ENCODE peak calls at places on chromosome 5, in four cellular contexts. One of them, this sample, is unnamed.

GRCh38 chr5:118301696-118302095 is 686.7 kb downstream of the DTWD2 start:
- DNase-seq in H1: no peak
- DNase-seq in IMR-90: no peak
- DNase-seq in H9: no peak
- DNase-seq in this sample: no peak

GRCh38 chr5:59266410-59266809 is 627.1 kb downstream of the PDE4D start:
- DNase-seq in H1: no peak
- DNase-seq in IMR-90: no peak
- DNase-seq in H9: no peak
- DNase-seq in this sample: no peak

GRCh38 chr5:139481580-139482049 is 943 bp downstream of the STING1 start:
- DNase-seq in H1: no peak
- DNase-seq in IMR-90: peak
- DNase-seq in H9: no peak
- DNase-seq in this sample: no peak

GRCh38 chr5:168165221-168165965 is 126.1 kb upstream of the WWC1 start:
- DNase-seq in H1: peak
- DNase-seq in IMR-90: no peak
- DNase-seq in H9: peak
- DNase-seq in this sample: peak

GRCh38 chr5:2695200-2695891 is 56.1 kb downstream of the IRX2 start:
- DNase-seq in H1: no peak
- DNase-seq in IMR-90: no peak
- DNase-seq in H9: no peak
- DNase-seq in this sample: no peak

GRCh38 chr5:168592014-168592368 is 12.8 kb upstream of the PANK3 start:
- DNase-seq in H1: no peak
- DNase-seq in IMR-90: peak
- DNase-seq in H9: no peak
- DNase-seq in this sample: no peak

GRCh38 chr5:139368613-139369012 is 14.5 kb downstream of the SLC23A1 start:
- DNase-seq in H1: no peak
- DNase-seq in IMR-90: peak
- DNase-seq in H9: no peak
- DNase-seq in this sample: peak

GRCh38 chr5:143229896-143230675 is 173.4 kb downstream of the NR3C1 start:
- DNase-seq in H1: no peak
- DNase-seq in IMR-90: no peak
- DNase-seq in H9: no peak
- DNase-seq in this sample: peak

GRCh38 chr5:154646841-154647759 is 108.1 kb upstream of the LARP1 start:
- DNase-seq in H1: peak
- DNase-seq in IMR-90: peak
- DNase-seq in H9: peak
- DNase-seq in this sample: peak

GRCh38 chr5:115545065-115545882 is 699 bp upstream of the FEM1C start:
- DNase-seq in H1: no peak
- DNase-seq in IMR-90: peak
- DNase-seq in H9: no peak
- DNase-seq in this sample: no peak
- H4K5ac ChIP-seq in H1: no peak
- H4K5ac ChIP-seq in IMR-90: peak
- H4K5ac ChIP-seq in H9: no peak
- H4K5ac ChIP-seq in this sample: no peak

GRCh38 chr5:137370511-137371071 is 128.5 kb downstream of the SPOCK1 start:
- DNase-seq in H1: no peak
- DNase-seq in IMR-90: no peak
- DNase-seq in H9: no peak
- DNase-seq in this sample: no peak

GRCh38 chr5:137365126-137365865 is 133.8 kb downstream of the SPOCK1 start:
- DNase-seq in H1: no peak
- DNase-seq in IMR-90: no peak
- DNase-seq in H9: no peak
- DNase-seq in this sample: no peak

GRCh38 chr5:137366526-137366925 is 132.6 kb downstream of the SPOCK1 start:
- DNase-seq in H1: no peak
- DNase-seq in IMR-90: no peak
- DNase-seq in H9: no peak
- DNase-seq in this sample: no peak

GRCh38 chr5:137370096-137370495 is 129.0 kb downstream of the SPOCK1 start:
- DNase-seq in H1: no peak
- DNase-seq in IMR-90: no peak
- DNase-seq in H9: no peak
- DNase-seq in this sample: no peak

DNA sequence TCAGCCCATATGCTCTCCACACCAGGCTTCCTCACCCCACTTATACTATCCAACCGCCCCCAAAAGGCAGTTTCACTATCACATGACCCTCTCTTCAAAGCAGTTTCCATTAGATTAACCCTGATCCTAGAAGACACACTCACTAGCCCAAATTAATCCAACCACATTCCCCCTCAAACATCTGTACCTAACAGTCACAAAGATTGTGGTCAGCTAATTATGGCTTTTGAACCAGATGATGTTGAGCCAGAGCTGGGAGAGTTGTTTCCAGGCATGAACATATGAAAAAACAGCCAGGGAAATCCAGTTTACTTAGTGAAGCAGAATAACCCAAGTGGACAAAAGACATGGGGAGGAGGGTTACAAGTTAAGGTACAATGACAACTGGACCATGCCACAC is 131.2 kb downstream of the SPOCK1 start:
- DNase-seq in H1: no peak
- DNase-seq in IMR-90: no peak
- DNase-seq in H9: no peak
- DNase-seq in this sample: no peak
- H4K5ac ChIP-seq in H1: no peak
- H4K5ac ChIP-seq in IMR-90: no peak
- H4K5ac ChIP-seq in H9: no peak
- H4K5ac ChIP-seq in this sample: no peak

DNA sequence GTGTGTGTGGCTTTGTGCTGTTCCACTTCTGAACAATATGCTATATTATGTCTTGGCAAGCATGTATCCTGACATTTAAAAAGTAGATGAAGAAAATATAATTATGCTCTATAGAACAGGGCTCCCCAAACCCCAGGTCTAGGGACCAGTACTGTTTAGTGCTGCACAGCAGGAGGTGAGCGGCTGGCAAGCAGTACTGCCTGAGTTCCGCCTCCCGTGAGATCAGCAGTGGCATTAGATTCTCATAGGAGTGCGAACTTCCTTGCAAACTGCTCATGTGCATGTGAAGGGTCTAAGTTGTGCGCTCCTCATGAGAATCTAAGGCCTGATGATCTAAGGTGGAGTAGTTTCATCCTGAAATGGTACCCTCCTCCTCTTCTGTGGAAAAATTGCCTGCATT is 979.1 kb upstream of the CTNND2 start:
- DNase-seq in H1: peak
- DNase-seq in IMR-90: no peak
- DNase-seq in H9: no peak
- DNase-seq in this sample: peak
- H4K5ac ChIP-seq in H1: no peak
- H4K5ac ChIP-seq in IMR-90: no peak
- H4K5ac ChIP-seq in H9: no peak
- H4K5ac ChIP-seq in this sample: no peak

GRCh38 chr5:31556461-31556860 is 24.4 kb downstream of the C5orf22 start:
- DNase-seq in H1: no peak
- DNase-seq in IMR-90: peak
- DNase-seq in H9: no peak
- DNase-seq in this sample: no peak

GRCh38 chr5:31554552-31554951 is 22.5 kb downstream of the C5orf22 start:
- DNase-seq in H1: no peak
- DNase-seq in IMR-90: peak
- DNase-seq in H9: no peak
- DNase-seq in this sample: no peak

GRCh38 chr5:31561936-31562335 is 29.8 kb downstream of the C5orf22 start:
- DNase-seq in H1: no peak
- DNase-seq in IMR-90: no peak
- DNase-seq in H9: no peak
- DNase-seq in this sample: no peak

GRCh38 chr5:31563216-31563615 is 31.1 kb downstream of the C5orf22 start:
- DNase-seq in H1: no peak
- DNase-seq in IMR-90: peak
- DNase-seq in H9: no peak
- DNase-seq in this sample: no peak

GRCh38 chr5:31559942-31560341 is 27.8 kb downstream of the C5orf22 start:
- DNase-seq in H1: no peak
- DNase-seq in IMR-90: no peak
- DNase-seq in H9: no peak
- DNase-seq in this sample: no peak
- H4K5ac ChIP-seq in H1: no peak
- H4K5ac ChIP-seq in IMR-90: no peak
- H4K5ac ChIP-seq in H9: no peak
- H4K5ac ChIP-seq in this sample: no peak